ENCODE peak calls at places on chromosomes 7 and 10, in eight cellular contexts. M, N, G, U, I, A, B and Q are unnamed samples.
A peak's percentile ranks its signal among the peaks of the same experiment; 100 is the strongest.

GRCh38 chr10:95517536-95518454 is 43.4 kb downstream of the SORBS1 start:
- DNase-seq in G (no peak), A (no peak), U (no peak), M (no peak), I (peak; percentile 17), B (no peak), N (peak; percentile 15), Q (peak; percentile 73)

GRCh38 chr7:92158660-92159575 is 20.0 kb downstream of the LRRD1 start:
- DNase-seq in N (no peak), B (no peak), I (peak; percentile 93), U (no peak), G (no peak), M (no peak), A (no peak), Q (no peak)

GRCh38 chr7:7911756-7912155 is 56.8 kb upstream of the GLCCI1 start:
- DNase-seq in I (no peak), B (no peak), N (peak; percentile 21), G (no peak), A (no peak), M (no peak), U (no peak), Q (peak; percentile 80)

GRCh38 chr7:17105701-17106100 is 192.8 kb upstream of the AHR start:
- DNase-seq in U (no peak), I (peak; percentile 78), G (no peak), B (no peak), N (no peak), M (no peak), A (no peak), Q (no peak)

GRCh38 chr7:74371381-74372059 is 82.2 kb upstream of the GTF2IRD1 start:
- DNase-seq in B (peak; percentile 56), N (peak; percentile 40), I (no peak), G (no peak), U (no peak), M (peak; percentile 4), A (no peak), Q (peak; percentile 49)

GRCh38 chr10:13867822-13868221 is 281.1 kb downstream of the PRPF18 start:
- DNase-seq in G (no peak), N (no peak), I (no peak), B (no peak), U (no peak), A (no peak), M (no peak), Q (no peak)

GRCh38 chr7:107384025-107384424 is 85.8 kb upstream of the GPR22 start:
- DNase-seq in B (no peak), A (no peak), I (no peak), U (no peak), M (no peak), N (no peak), G (no peak), Q (no peak)

GRCh38 chr10:84333864-84334451 is 5.6 kb downstream of the CCSER2 start:
- DNase-seq in G (no peak), N (no peak), B (no peak), A (no peak), I (peak; percentile 55), U (no peak), M (no peak), Q (no peak)

GRCh38 chr10:44885710-44886109 is 25.4 kb upstream of the TMEM72 start:
- DNase-seq in G (no peak), B (no peak), M (no peak), N (no peak), I (no peak), U (no peak), A (no peak), Q (no peak)

GRCh38 chr10:112585052-112585451 is 138.0 kb downstream of the VTI1A start:
- DNase-seq in B (no peak), I (peak; percentile 37), N (peak; percentile 10), U (peak; percentile 45), M (peak; percentile 8), A (no peak), G (no peak), Q (no peak)